ENCODE peak calls at places on chromosomes 11 and 22, in ten cellular contexts. One of them, this sample, is unnamed.

GRCh38 chr22:38315801-38316339 is 1.4 kb downstream of the CSNK1E start:
- DNase-seq in uterus: no peak
- DNase-seq in pancreas: no peak
- DNase-seq in cardiac fibroblast: no peak
- DNase-seq in brain microvascular endothelial cell: no peak
- DNase-seq in HCT116: no peak
- DNase-seq in prostate gland: no peak
- DNase-seq in AG04450: no peak
- DNase-seq in stomach: no peak
- DNase-seq in fibroblast of villous mesenchyme: peak
- DNase-seq in this sample: no peak

GRCh38 chr11:58963551-58964075 is 24.3 kb downstream of the GLYATL1 start:
- DNase-seq in uterus: no peak
- DNase-seq in pancreas: peak
- DNase-seq in cardiac fibroblast: peak
- DNase-seq in brain microvascular endothelial cell: peak
- DNase-seq in HCT116: no peak
- DNase-seq in prostate gland: peak
- DNase-seq in AG04450: peak
- DNase-seq in stomach: peak
- DNase-seq in fibroblast of villous mesenchyme: peak
- DNase-seq in this sample: peak

GRCh38 chr11:72534859-72535547 is 100.7 kb upstream of the CLPB start:
- DNase-seq in uterus: no peak
- DNase-seq in pancreas: no peak
- DNase-seq in cardiac fibroblast: no peak
- DNase-seq in brain microvascular endothelial cell: no peak
- DNase-seq in HCT116: peak
- DNase-seq in prostate gland: no peak
- DNase-seq in AG04450: no peak
- DNase-seq in stomach: no peak
- DNase-seq in fibroblast of villous mesenchyme: peak
- DNase-seq in this sample: no peak

GRCh38 chr22:47008208-47008885 is 245.9 kb downstream of the TBC1D22A start:
- DNase-seq in uterus: no peak
- DNase-seq in pancreas: no peak
- DNase-seq in cardiac fibroblast: no peak
- DNase-seq in brain microvascular endothelial cell: no peak
- DNase-seq in HCT116: no peak
- DNase-seq in prostate gland: no peak
- DNase-seq in AG04450: no peak
- DNase-seq in stomach: no peak
- DNase-seq in fibroblast of villous mesenchyme: no peak
- DNase-seq in this sample: no peak

GRCh38 chr22:25025586-25025985 is 73.1 kb downstream of the KIAA1671 start:
- DNase-seq in uterus: no peak
- DNase-seq in pancreas: no peak
- DNase-seq in cardiac fibroblast: no peak
- DNase-seq in brain microvascular endothelial cell: no peak
- DNase-seq in HCT116: no peak
- DNase-seq in prostate gland: no peak
- DNase-seq in AG04450: no peak
- DNase-seq in stomach: no peak
- DNase-seq in fibroblast of villous mesenchyme: no peak
- DNase-seq in this sample: no peak

GRCh38 chr22:46609724-46610161 is 10.4 kb upstream of the GRAMD4 start:
- DNase-seq in uterus: no peak
- DNase-seq in pancreas: no peak
- DNase-seq in cardiac fibroblast: no peak
- DNase-seq in brain microvascular endothelial cell: no peak
- DNase-seq in HCT116: no peak
- DNase-seq in prostate gland: no peak
- DNase-seq in AG04450: no peak
- DNase-seq in stomach: no peak
- DNase-seq in fibroblast of villous mesenchyme: no peak
- DNase-seq in this sample: no peak

GRCh38 chr11:96486890-96487633 is 97.2 kb downstream of the JRKL start:
- DNase-seq in uterus: no peak
- DNase-seq in pancreas: no peak
- DNase-seq in cardiac fibroblast: peak
- DNase-seq in brain microvascular endothelial cell: peak
- DNase-seq in HCT116: no peak
- DNase-seq in prostate gland: peak
- DNase-seq in AG04450: no peak
- DNase-seq in stomach: peak
- DNase-seq in fibroblast of villous mesenchyme: peak
- DNase-seq in this sample: peak

GRCh38 chr11:68470304-68470811 is 9.8 kb downstream of the PPP6R3 start:
- DNase-seq in uterus: no peak
- DNase-seq in pancreas: no peak
- DNase-seq in cardiac fibroblast: no peak
- DNase-seq in brain microvascular endothelial cell: no peak
- DNase-seq in HCT116: no peak
- DNase-seq in prostate gland: no peak
- DNase-seq in AG04450: no peak
- DNase-seq in stomach: no peak
- DNase-seq in fibroblast of villous mesenchyme: no peak
- DNase-seq in this sample: no peak

DNA sequence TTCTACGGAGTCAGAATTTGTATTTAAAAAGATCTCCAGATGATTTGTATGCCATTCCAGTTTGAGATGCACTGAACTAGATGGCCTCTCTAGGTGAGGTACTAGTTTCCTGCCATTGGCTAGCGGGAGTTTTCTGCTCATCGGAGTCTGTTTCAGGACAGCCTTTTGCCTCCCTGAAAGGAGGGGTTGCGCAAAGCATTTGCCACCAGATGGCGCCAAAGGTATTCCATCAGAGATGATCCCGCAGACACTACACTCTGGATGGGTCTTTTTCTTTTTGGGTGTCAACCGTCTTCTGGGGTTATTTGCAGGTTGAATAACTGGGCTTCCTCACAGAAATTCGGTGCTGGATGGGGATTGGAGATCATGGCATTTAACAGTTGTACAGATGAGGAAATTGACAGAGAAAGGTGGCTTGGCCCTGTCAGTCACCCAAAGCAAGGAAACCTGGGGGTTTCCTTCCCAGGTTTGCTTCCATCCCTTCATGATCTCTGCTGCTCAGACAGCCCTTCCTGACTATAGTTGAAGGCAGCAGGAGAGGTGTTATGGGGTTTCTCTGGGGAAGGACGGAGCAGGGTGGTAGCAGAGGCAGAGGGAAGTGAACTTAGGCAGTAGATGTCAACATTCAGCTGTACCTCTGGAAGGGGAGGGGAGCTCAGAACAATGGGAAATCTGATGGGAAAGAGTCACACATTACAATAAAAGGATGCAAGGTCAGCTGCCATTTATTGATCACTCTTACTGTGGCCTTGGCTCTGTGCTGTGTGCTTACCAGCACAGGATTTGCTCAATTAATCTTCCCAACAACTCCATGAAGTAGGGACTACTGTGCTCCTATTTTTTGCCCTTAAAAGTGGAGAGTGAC is 81.6 kb downstream of the CCDC81 start:
- DNase-seq in uterus: peak
- DNase-seq in pancreas: peak
- DNase-seq in cardiac fibroblast: peak
- DNase-seq in brain microvascular endothelial cell: peak
- DNase-seq in HCT116: peak
- DNase-seq in prostate gland: peak
- DNase-seq in AG04450: peak
- DNase-seq in stomach: peak
- DNase-seq in fibroblast of villous mesenchyme: peak
- DNase-seq in this sample: peak
- H3K4me3 ChIP-seq in uterus: no peak
- H3K4me3 ChIP-seq in pancreas: no peak
- H3K4me3 ChIP-seq in cardiac fibroblast: no peak
- H3K4me3 ChIP-seq in brain microvascular endothelial cell: no peak
- H3K4me3 ChIP-seq in HCT116: no peak
- H3K4me3 ChIP-seq in prostate gland: no peak
- H3K4me3 ChIP-seq in AG04450: no peak
- H3K4me3 ChIP-seq in stomach: no peak
- H3K4me3 ChIP-seq in fibroblast of villous mesenchyme: no peak
- H3K4me3 ChIP-seq in this sample: no peak

GRCh38 chr11:45266693-45267451 is 19.3 kb downstream of the SYT13 start:
- DNase-seq in uterus: no peak
- DNase-seq in pancreas: no peak
- DNase-seq in cardiac fibroblast: no peak
- DNase-seq in brain microvascular endothelial cell: no peak
- DNase-seq in HCT116: no peak
- DNase-seq in prostate gland: no peak
- DNase-seq in AG04450: no peak
- DNase-seq in stomach: no peak
- DNase-seq in fibroblast of villous mesenchyme: no peak
- DNase-seq in this sample: no peak
- TF ChIP-seq CTCF in uterus: no peak
- TF ChIP-seq CTCF in pancreas: peak
- TF ChIP-seq CTCF in cardiac fibroblast: peak
- TF ChIP-seq CTCF in brain microvascular endothelial cell: peak
- TF ChIP-seq CTCF in HCT116: peak
- TF ChIP-seq CTCF in prostate gland: no peak
- TF ChIP-seq CTCF in AG04450: peak
- TF ChIP-seq CTCF in stomach: peak
- TF ChIP-seq CTCF in fibroblast of villous mesenchyme: peak
- TF ChIP-seq CTCF in this sample: peak

GRCh38 chr11:86800956-86801264 is 568 bp downstream of the PRSS23 start:
- DNase-seq in uterus: no peak
- DNase-seq in pancreas: no peak
- DNase-seq in cardiac fibroblast: peak
- DNase-seq in brain microvascular endothelial cell: no peak
- DNase-seq in HCT116: no peak
- DNase-seq in prostate gland: no peak
- DNase-seq in AG04450: no peak
- DNase-seq in stomach: no peak
- DNase-seq in fibroblast of villous mesenchyme: peak
- DNase-seq in this sample: no peak

GRCh38 chr11:86798988-86799387 is 1.4 kb upstream of the PRSS23 start:
- DNase-seq in uterus: peak
- DNase-seq in pancreas: no peak
- DNase-seq in cardiac fibroblast: peak
- DNase-seq in brain microvascular endothelial cell: peak
- DNase-seq in HCT116: no peak
- DNase-seq in prostate gland: no peak
- DNase-seq in AG04450: peak
- DNase-seq in stomach: no peak
- DNase-seq in fibroblast of villous mesenchyme: peak
- DNase-seq in this sample: peak

GRCh38 chr11:86802146-86802545 is 1.8 kb downstream of the PRSS23 start:
- DNase-seq in uterus: no peak
- DNase-seq in pancreas: no peak
- DNase-seq in cardiac fibroblast: peak
- DNase-seq in brain microvascular endothelial cell: no peak
- DNase-seq in HCT116: no peak
- DNase-seq in prostate gland: no peak
- DNase-seq in AG04450: no peak
- DNase-seq in stomach: no peak
- DNase-seq in fibroblast of villous mesenchyme: no peak
- DNase-seq in this sample: peak

GRCh38 chr11:86799680-86800075 is 664 bp upstream of the PRSS23 start:
- DNase-seq in uterus: no peak
- DNase-seq in pancreas: no peak
- DNase-seq in cardiac fibroblast: no peak
- DNase-seq in brain microvascular endothelial cell: no peak
- DNase-seq in HCT116: no peak
- DNase-seq in prostate gland: no peak
- DNase-seq in AG04450: no peak
- DNase-seq in stomach: no peak
- DNase-seq in fibroblast of villous mesenchyme: no peak
- DNase-seq in this sample: no peak

DNA sequence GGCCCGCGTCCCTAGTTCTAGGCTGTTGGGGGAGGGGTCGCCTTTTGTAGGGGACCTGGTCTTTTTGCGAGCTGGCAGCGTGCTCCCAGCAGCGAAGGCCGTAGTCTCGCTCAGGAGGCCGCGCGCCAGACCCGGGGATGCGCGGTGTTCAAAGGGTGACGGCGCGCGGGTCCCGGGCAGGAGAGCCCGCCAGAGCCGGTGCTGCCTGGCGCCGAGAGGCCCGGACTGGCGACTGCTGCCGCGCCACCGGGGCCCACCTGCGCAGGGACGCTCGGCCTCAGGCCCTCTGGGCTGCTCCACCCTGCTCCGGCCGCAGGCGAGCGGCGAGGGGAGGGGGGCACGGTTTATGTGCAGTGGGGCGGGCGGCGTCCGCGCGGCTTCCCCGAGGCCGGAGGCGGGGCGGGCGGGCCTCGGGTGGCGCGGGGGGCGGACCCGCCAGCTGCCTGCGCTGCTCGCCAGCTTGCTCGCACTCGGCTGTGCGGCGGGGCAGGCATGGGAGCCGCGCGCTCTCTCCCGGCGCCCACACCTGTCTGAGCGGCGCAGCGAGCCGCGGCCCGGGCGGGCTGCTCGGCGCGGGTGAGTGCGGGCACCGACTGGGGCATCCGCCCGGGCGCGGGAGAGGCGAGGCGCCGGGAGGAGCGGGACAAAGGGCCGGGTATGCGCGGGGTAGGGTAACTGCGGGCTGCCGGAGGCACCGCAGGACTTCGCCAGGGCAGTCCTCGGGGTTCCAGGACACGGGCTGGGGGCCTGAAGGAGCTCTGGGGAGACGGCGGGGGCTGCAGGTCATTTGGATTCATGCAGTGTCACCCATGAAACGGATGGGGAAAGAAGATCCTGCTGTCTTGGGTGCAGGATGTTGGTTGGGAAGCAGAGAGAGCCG is at the start of gene PRSS23:
- DNase-seq in uterus: peak
- DNase-seq in pancreas: peak
- DNase-seq in cardiac fibroblast: peak
- DNase-seq in brain microvascular endothelial cell: no peak
- DNase-seq in HCT116: no peak
- DNase-seq in prostate gland: peak
- DNase-seq in AG04450: no peak
- DNase-seq in stomach: peak
- DNase-seq in fibroblast of villous mesenchyme: peak
- DNase-seq in this sample: no peak
- H3K4me3 ChIP-seq in uterus: peak
- H3K4me3 ChIP-seq in pancreas: peak
- H3K4me3 ChIP-seq in cardiac fibroblast: peak
- H3K4me3 ChIP-seq in brain microvascular endothelial cell: peak
- H3K4me3 ChIP-seq in HCT116: peak
- H3K4me3 ChIP-seq in prostate gland: peak
- H3K4me3 ChIP-seq in AG04450: peak
- H3K4me3 ChIP-seq in stomach: peak
- H3K4me3 ChIP-seq in fibroblast of villous mesenchyme: peak
- H3K4me3 ChIP-seq in this sample: peak

GRCh38 chr11:130778026-130778425 is 138.3 kb downstream of the SNX19 start:
- DNase-seq in uterus: no peak
- DNase-seq in pancreas: no peak
- DNase-seq in cardiac fibroblast: no peak
- DNase-seq in brain microvascular endothelial cell: no peak
- DNase-seq in HCT116: no peak
- DNase-seq in prostate gland: no peak
- DNase-seq in AG04450: no peak
- DNase-seq in stomach: no peak
- DNase-seq in fibroblast of villous mesenchyme: no peak
- DNase-seq in this sample: no peak

GRCh38 chr11:130774703-130775102 is 141.6 kb downstream of the SNX19 start:
- DNase-seq in uterus: no peak
- DNase-seq in pancreas: no peak
- DNase-seq in cardiac fibroblast: no peak
- DNase-seq in brain microvascular endothelial cell: no peak
- DNase-seq in HCT116: no peak
- DNase-seq in prostate gland: no peak
- DNase-seq in AG04450: no peak
- DNase-seq in stomach: no peak
- DNase-seq in fibroblast of villous mesenchyme: no peak
- DNase-seq in this sample: no peak

GRCh38 chr11:130776044-130776390 is 140.3 kb downstream of the SNX19 start:
- DNase-seq in uterus: no peak
- DNase-seq in pancreas: no peak
- DNase-seq in cardiac fibroblast: no peak
- DNase-seq in brain microvascular endothelial cell: no peak
- DNase-seq in HCT116: no peak
- DNase-seq in prostate gland: no peak
- DNase-seq in AG04450: no peak
- DNase-seq in stomach: no peak
- DNase-seq in fibroblast of villous mesenchyme: no peak
- DNase-seq in this sample: no peak

GRCh38 chr11:130773436-130773835 is 142.8 kb downstream of the SNX19 start:
- DNase-seq in uterus: no peak
- DNase-seq in pancreas: no peak
- DNase-seq in cardiac fibroblast: no peak
- DNase-seq in brain microvascular endothelial cell: no peak
- DNase-seq in HCT116: no peak
- DNase-seq in prostate gland: no peak
- DNase-seq in AG04450: no peak
- DNase-seq in stomach: no peak
- DNase-seq in fibroblast of villous mesenchyme: peak
- DNase-seq in this sample: no peak

DNA sequence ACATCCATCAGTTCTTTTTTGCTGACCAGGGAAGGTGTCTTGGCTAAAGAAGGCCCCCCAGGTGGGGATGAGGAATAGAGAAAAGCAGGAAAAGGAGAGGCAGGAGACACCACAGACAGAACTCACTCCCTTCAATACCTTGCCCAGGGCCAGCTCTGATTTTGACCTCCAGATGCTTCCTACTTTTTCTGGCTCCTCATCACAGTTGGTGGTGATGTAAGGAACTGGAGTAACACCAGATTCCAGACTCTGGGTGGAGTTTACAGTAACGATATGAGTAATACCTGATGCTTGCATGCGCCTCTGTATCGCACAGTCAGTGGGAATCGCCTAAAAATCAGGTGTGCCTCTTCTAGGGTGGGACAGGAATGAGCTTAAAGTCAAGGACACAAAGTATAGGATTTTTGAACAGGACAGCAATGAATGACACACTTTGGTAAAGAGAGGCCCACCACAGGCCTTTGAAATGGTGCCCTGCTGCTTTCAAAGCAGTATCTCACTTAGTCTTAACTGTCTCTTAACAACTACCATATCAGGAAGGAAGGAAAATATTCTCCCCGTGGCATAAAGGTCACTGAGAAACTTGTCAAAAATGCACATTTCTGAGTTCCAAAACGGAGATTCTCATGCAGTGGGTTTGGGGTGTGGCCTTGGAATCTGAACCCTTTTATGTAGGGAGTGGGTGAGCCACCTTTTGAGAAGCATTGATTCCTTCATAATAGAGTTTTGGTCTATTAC is 140.8 kb downstream of the SNX19 start:
- DNase-seq in uterus: no peak
- DNase-seq in pancreas: no peak
- DNase-seq in cardiac fibroblast: peak
- DNase-seq in brain microvascular endothelial cell: peak
- DNase-seq in HCT116: no peak
- DNase-seq in prostate gland: no peak
- DNase-seq in AG04450: no peak
- DNase-seq in stomach: no peak
- DNase-seq in fibroblast of villous mesenchyme: peak
- DNase-seq in this sample: peak
- TF ChIP-seq CTCF in uterus: no peak
- TF ChIP-seq CTCF in pancreas: no peak
- TF ChIP-seq CTCF in cardiac fibroblast: no peak
- TF ChIP-seq CTCF in brain microvascular endothelial cell: no peak
- TF ChIP-seq CTCF in HCT116: no peak
- TF ChIP-seq CTCF in prostate gland: no peak
- TF ChIP-seq CTCF in AG04450: no peak
- TF ChIP-seq CTCF in stomach: no peak
- TF ChIP-seq CTCF in fibroblast of villous mesenchyme: no peak
- TF ChIP-seq CTCF in this sample: no peak

This sample was measured in bronchial epithelial cell.